ENCODE peak calls at places on chromosomes 6 and 20, in nine cellular contexts. M, Q, U, E, S, Y, T, H and V are unnamed samples.

GRCh38 chr6:12490904-12491571 is 200.9 kb downstream of the EDN1 start:
- DNase-seq in M (no peak), Q (no peak), U (no peak), E (no peak), S (no peak), Y (no peak), T (no peak), H (no peak), V (no peak)

GRCh38 chr20:19897891-19898290 is 119.3 kb upstream of the NAA20 start:
- DNase-seq in M (no peak), Q (no peak), U (no peak), E (no peak), S (no peak), Y (no peak), T (no peak), H (no peak), V (no peak)

GRCh38 chr6:130744601-130745382 is 82.4 kb upstream of the SMLR1 start:
- DNase-seq in M (no peak), Q (no peak), U (no peak), E (no peak), S (no peak), Y (no peak), T (no peak), H (no peak), V (no peak)

GRCh38 chr6:137866914-137867684 is at the start of gene TNFAIP3:
- DNase-seq in M (peak), Q (peak), U (peak), E (peak), S (peak), Y (peak), T (peak), H (peak), V (peak)

GRCh38 chr6:24943774-24944173 is 8.0 kb upstream of the RIPOR2 start:
- DNase-seq in M (no peak), Q (no peak), U (no peak), E (no peak), S (no peak), Y (no peak), T (no peak), H (no peak), V (no peak)

GRCh38 chr20:25279403-25279802 is 31.5 kb downstream of the PYGB start:
- DNase-seq in M (no peak), Q (no peak), U (no peak), E (peak), S (no peak), Y (no peak), T (no peak), H (no peak), V (no peak)

GRCh38 chr20:61332016-61332975 is 80.2 kb downstream of the CDH4 start:
- DNase-seq in M (no peak), Q (no peak), U (no peak), E (no peak), S (no peak), Y (no peak), T (no peak), H (no peak), V (no peak)

GRCh38 chr6:143872211-143872610 is 7.9 kb downstream of the ZC2HC1B start:
- DNase-seq in M (no peak), Q (no peak), U (no peak), E (no peak), S (no peak), Y (no peak), T (no peak), H (no peak), V (no peak)

GRCh38 chr6:8462694-8463093 is 27.3 kb upstream of the SLC35B3 start:
- DNase-seq in M (no peak), Q (no peak), U (no peak), E (no peak), S (no peak), Y (no peak), T (no peak), H (no peak), V (no peak)

GRCh38 chr6:88544986-88545612 is 379.0 kb upstream of the CNR1 start:
- DNase-seq in M (no peak), Q (no peak), U (no peak), E (no peak), S (no peak), Y (no peak), T (no peak), H (no peak), V (no peak)

GRCh38 chr6:18115356-18115755 is 7.1 kb downstream of the NHLRC1 start:
- DNase-seq in M (no peak), Q (no peak), U (no peak), E (no peak), S (no peak), Y (no peak), T (no peak), H (no peak), V (no peak)

GRCh38 chr20:22490287-22491187 is 93.8 kb downstream of the FOXA2 start:
- DNase-seq in M (peak), Q (no peak), U (no peak), E (no peak), S (no peak), Y (peak), T (no peak), H (no peak), V (no peak)

GRCh38 chr6:36760685-36761435 is 63.2 kb downstream of the RAB44 start:
- DNase-seq in M (no peak), Q (no peak), U (no peak), E (no peak), S (peak), Y (no peak), T (no peak), H (no peak), V (no peak)

GRCh38 chr6:167872538-167873210 is 46.0 kb downstream of the AFDN start:
- DNase-seq in M (no peak), Q (no peak), U (no peak), E (no peak), S (no peak), Y (no peak), T (no peak), H (no peak), V (no peak)